ENCODE peak calls at places on chromosomes 16 and 17, in eight cellular contexts. R is mucosa of descending colon, J is cardiac muscle cell, K is AG04450, Y is Peyer's patch, G is thoracic aorta, D is adrenal gland, N is colonic mucosa. U is an unnamed sample.

GRCh38 chr17:49217651-49218413 is 7.3 kb downstream of the ABI3 start:
- DNase-seq in R (peak; percentile 85), J (no peak), K (no peak), Y (no peak), G (no peak), D (peak; percentile 75), N (peak; percentile 52), U (peak; percentile 86)

GRCh38 chr16:3498988-3499387 is 1.8 kb upstream of the CLUAP1 start:
- DNase-seq in R (peak; percentile 33), J (no peak), K (no peak), Y (no peak), G (no peak), D (no peak), N (no peak), U (peak; percentile 54)

GRCh38 chr17:72069744-72070143 is 51.1 kb upstream of the SOX9 start:
- DNase-seq in R (no peak), J (no peak), K (no peak), Y (no peak), G (no peak), D (no peak), N (no peak), U (no peak)

GRCh38 chr17:51992864-51993413 is 165.6 kb downstream of the CA10 start:
- DNase-seq in R (no peak), J (no peak), K (no peak), Y (no peak), G (no peak), D (no peak), N (no peak), U (no peak)

GRCh38 chr17:78716814-78717393 is 65.2 kb downstream of the CYTH1 start:
- DNase-seq in R (peak; percentile 80), J (no peak), K (no peak), Y (peak; percentile 77), G (no peak), D (peak; percentile 93), N (peak; percentile 83), U (peak; percentile 82)

GRCh38 chr16:30407794-30408534 is 558 bp downstream of the ZNF771 start:
- DNase-seq in R (no peak), J (no peak), K (no peak), Y (no peak), G (no peak), D (no peak), N (no peak), U (no peak)

GRCh38 chr16:30186782-30187555 is 3.6 kb downstream of the CORO1A start:
- DNase-seq in R (peak; percentile 92), J (peak; percentile 76), K (no peak), Y (peak; percentile 88), G (no peak), D (peak; percentile 80), N (peak; percentile 87), U (peak; percentile 89)

GRCh38 chr17:31251075-31251474 is 46.0 kb downstream of the OMG start:
- DNase-seq in R (no peak), J (no peak), K (no peak), Y (no peak), G (no peak), D (no peak), N (no peak), U (no peak)

GRCh38 chr17:9306086-9306485 is 269.5 kb downstream of the STX8 start:
- DNase-seq in R (no peak), J (no peak), K (no peak), Y (no peak), G (no peak), D (no peak), N (no peak), U (no peak)

GRCh38 chr16:82047374-82047773 is 12.3 kb downstream of the HSD17B2 start:
- DNase-seq in R (no peak), J (no peak), K (no peak), Y (no peak), G (no peak), D (no peak), N (no peak), U (no peak)

GRCh38 chr16:82049484-82049883 is 14.4 kb downstream of the HSD17B2 start:
- DNase-seq in R (no peak), J (no peak), K (no peak), Y (no peak), G (no peak), D (no peak), N (no peak), U (no peak)

GRCh38 chr16:82046541-82046940 is 11.5 kb downstream of the HSD17B2 start:
- DNase-seq in R (no peak), J (no peak), K (no peak), Y (no peak), G (no peak), D (no peak), N (no peak), U (no peak)

GRCh38 chr16:82046941-82047340 is 11.9 kb downstream of the HSD17B2 start:
- DNase-seq in R (no peak), J (no peak), K (no peak), Y (no peak), G (no peak), D (no peak), N (no peak), U (no peak)

GRCh38 chr16:82047787-82048186 is 12.7 kb downstream of the HSD17B2 start:
- DNase-seq in R (no peak), J (no peak), K (no peak), Y (no peak), G (no peak), D (no peak), N (no peak), U (no peak)
- TF ChIP-seq CTCF in R (no peak), J (no peak), K (no peak), Y (no peak), G (no peak), D (no peak), N (no peak), U (no peak)

GRCh38 chr16:81266680-81267095 is 28.2 kb downstream of the BCO1 start:
- DNase-seq in R (peak; percentile 81), J (no peak), K (no peak), Y (peak; percentile 72), G (no peak), D (no peak), N (peak; percentile 88), U (no peak)

GRCh38 chr16:81264386-81264785 is 25.9 kb downstream of the BCO1 start:
- DNase-seq in R (no peak), J (no peak), K (no peak), Y (no peak), G (no peak), D (no peak), N (no peak), U (no peak)

GRCh38 chr16:81265658-81266451 is 27.4 kb downstream of the BCO1 start:
- DNase-seq in R (peak; percentile 71), J (no peak), K (no peak), Y (peak; percentile 75), G (no peak), D (peak; percentile 63), N (peak; percentile 87), U (peak; percentile 72)

GRCh38 chr16:81263470-81264200 is 25.1 kb downstream of the BCO1 start:
- DNase-seq in R (no peak), J (no peak), K (no peak), Y (no peak), G (no peak), D (peak; percentile 66), N (no peak), U (no peak)

DNA sequence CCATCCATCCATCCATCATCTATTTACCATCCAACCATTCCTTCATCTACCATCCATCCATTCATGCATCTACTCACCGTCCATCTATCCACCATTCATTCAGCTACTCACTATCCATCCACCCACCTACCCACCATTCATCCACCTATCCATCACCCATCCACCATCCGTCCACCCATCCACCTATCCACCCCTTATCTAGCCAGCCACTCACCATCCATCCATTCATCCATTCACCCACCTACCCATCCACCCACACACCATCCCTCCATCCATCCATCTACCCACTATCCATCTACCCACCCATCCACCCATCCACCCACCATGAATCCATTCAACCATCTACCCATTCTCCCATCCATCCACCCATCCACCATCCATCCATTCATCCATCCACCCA is 26.6 kb downstream of the BCO1 start:
- DNase-seq in R (no peak), J (no peak), K (no peak), Y (no peak), G (no peak), D (no peak), N (no peak), U (no peak)
- H3K9me3 ChIP-seq in R (no peaks in the 10 kb centered on the region), J (no peaks in the 10 kb centered on the region), K (no peaks in the 10 kb centered on the region), Y (no peaks in the 10 kb centered on the region), G (no peaks in the 10 kb centered on the region), D (no peaks in the 10 kb centered on the region), N (no peaks in the 10 kb centered on the region), U (no peaks in the 10 kb centered on the region)

DNA sequence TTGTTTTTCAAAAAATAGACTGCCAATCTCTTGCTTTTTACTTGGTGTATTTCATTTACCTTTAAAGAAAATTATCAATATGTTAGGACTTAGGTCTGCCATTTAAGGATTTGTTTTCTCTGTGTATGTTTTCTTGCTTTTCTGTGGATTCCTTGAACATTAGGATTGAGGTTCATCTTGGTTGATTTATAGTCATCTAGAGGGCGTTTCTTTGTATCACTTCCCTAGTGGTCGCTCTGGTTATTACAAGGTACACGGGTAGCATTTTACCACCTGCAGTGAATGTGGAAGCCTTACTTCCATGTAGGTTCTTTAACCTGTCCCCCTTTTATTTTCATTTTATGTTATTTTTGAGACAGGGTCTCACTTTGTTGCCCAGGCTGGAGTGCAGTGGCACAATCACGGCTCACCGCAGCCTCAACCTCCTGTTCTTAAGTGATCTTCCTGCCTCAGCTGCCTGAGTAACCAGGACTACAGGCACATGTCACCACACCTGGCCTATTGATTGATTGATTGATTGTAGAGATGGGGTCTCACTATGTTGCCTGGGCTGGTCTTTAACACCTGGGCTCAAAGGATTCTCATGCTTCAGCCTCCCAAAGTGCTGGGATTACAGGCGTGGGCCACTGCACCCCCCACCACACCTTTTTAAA is 35.2 kb upstream of the CBX4 start:
- DNase-seq in R (no peak), J (peak; percentile 45), K (no peak), Y (peak; percentile 18), G (no peak), D (no peak), N (peak; percentile 46), U (no peak)
- TF ChIP-seq CTCF in R (peak; percentile 23), J (peak; percentile 61), K (peak; percentile 58), Y (peak; percentile 55), G (peak; percentile 28), D (peak; percentile 42), N (peak; percentile 62), U (peak; percentile 50)

DNA sequence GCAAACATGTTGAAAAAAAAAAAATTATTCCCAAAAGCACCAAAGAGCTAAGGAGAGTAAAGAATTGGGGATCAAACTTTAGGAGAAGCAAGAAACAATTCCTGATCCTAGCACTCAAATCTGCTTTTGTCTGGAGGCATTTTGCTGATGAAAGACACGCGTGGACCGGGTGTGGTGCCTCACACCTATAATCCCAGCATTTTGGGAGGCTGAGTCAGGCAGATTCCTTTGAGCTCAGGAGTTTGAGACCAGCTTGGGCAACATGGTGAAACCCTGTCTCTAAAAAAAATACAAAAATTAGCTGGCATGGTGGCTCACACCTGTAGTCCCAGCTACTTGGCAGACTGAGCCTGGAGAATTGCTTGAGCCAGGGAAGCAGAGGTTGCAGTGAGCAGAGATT is 35.4 kb downstream of the ZFP90 start:
- DNase-seq in R (no peak), J (no peak), K (no peak), Y (no peak), G (no peak), D (peak; percentile 14), N (no peak), U (no peak)
- H3K9me3 ChIP-seq in R (peaks cover 98% of the 10 kb centered on the region), J (no peaks in the 10 kb centered on the region), K (peaks cover 63% of the 10 kb centered on the region), Y (peaks cover 67% of the 10 kb centered on the region), G (peaks cover 84% of the 10 kb centered on the region), D (peaks cover 57% of the 10 kb centered on the region), N (peaks cover 7% of the 10 kb centered on the region), U (peaks cover 80% of the 10 kb centered on the region)

DNA sequence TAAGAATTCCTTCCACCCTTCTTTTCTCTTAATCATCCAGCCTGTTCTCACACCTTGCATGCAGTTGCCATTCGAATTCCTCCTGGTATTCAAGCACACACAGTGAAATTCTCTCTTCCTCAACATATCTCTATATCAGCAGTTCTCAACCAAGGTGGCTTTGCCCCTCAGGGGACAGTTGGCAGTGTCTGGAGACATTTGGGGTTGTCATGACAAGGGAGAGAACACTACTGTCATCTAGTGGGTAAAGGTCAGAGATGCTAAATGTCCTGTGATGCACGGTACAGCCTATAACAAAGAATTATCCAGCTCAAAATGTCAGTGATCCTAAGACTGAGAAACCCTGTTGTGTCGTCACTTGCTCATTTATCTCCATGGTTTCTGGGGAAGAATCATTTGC is 94.8 kb upstream of the CPHXL start:
- DNase-seq in R (no peak), J (no peak), K (no peak), Y (no peak), G (no peak), D (no peak), N (no peak), U (no peak)
- TF ChIP-seq CTCF in R (no peak), J (no peak), K (no peak), Y (no peak), G (no peak), D (no peak), N (no peak), U (no peak)

U was measured in upper lobe of right lung.